ENCODE peak calls at places on chromosomes 3 and 15, in four cellular contexts. Q, M, Y and U are unnamed samples.

GRCh38 chr3:133930341-133930933 is 34.8 kb upstream of the RAB6B start:
- DNase-seq in Y (peak; percentile 91), Q (no peak), M (peak; percentile 47), U (no peak)

GRCh38 chr15:88115529-88116152 is 140.9 kb downstream of the NTRK3 start:
- DNase-seq in Y (no peak), M (no peak), Q (no peak), U (no peak)

GRCh38 chr3:55405436-55405835 is 81.7 kb downstream of the WNT5A start:
- DNase-seq in Q (no peak), Y (peak; percentile 35), M (no peak), U (no peak)

GRCh38 chr3:173825731-173826130 is 428.2 kb downstream of the NLGN1 start:
- DNase-seq in Q (no peak), M (no peak), Y (no peak), U (no peak)

GRCh38 chr3:23325466-23326065 is 122.4 kb downstream of the UBE2E2 start:
- DNase-seq in Q (no peak), Y (no peak), M (no peak), U (no peak)

GRCh38 chr15:36671017-36671416 is 91.6 kb downstream of the CDIN1 start:
- DNase-seq in Q (no peak), Y (no peak), M (no peak), U (no peak)

GRCh38 chr15:71804695-71805470 is 5.5 kb upstream of the NR2E3 start:
- DNase-seq in Q (no peak), M (no peak), Y (no peak), U (no peak)

GRCh38 chr3:126524429-126524988 is 554 bp downstream of the CHST13 start:
- DNase-seq in M (no peak), Y (no peak), Q (no peak), U (peak; percentile 42)

GRCh38 chr3:72567474-72567873 is 280.8 kb downstream of the SHQ1 start:
- DNase-seq in Q (no peak), M (no peak), Y (no peak), U (no peak)

GRCh38 chr3:170768334-170768801 is 101.6 kb downstream of the RPL22L1 start:
- DNase-seq in M (no peak), Y (no peak), Q (no peak), U (no peak)

GRCh38 chr3:16243706-16244490 is 20.8 kb downstream of the DPH3 start:
- DNase-seq in Q (peak; percentile 50), Y (peak; percentile 39), M (no peak), U (no peak)

GRCh38 chr3:116256843-116257485 is 188.3 kb downstream of the LSAMP start:
- DNase-seq in Q (no peak), M (no peak), Y (no peak), U (no peak)

GRCh38 chr3:169710619-169711018 is 47.1 kb upstream of the MECOM start:
- DNase-seq in M (no peak), Y (no peak), Q (no peak), U (no peak)

GRCh38 chr3:129933471-129933870 is 40.0 kb upstream of the TMCC1 start:
- DNase-seq in Y (no peak), M (no peak), Q (no peak), U (no peak)

GRCh38 chr3:129938140-129938930 is 36.2 kb upstream of the TRH start:
- DNase-seq in M (no peak), Q (no peak), Y (no peak), U (no peak)

GRCh38 chr3:129936757-129937156 is 37.8 kb upstream of the TRH start:
- DNase-seq in Q (peak; percentile 17), Y (peak; percentile 70), M (peak; percentile 42), U (no peak)

GRCh38 chr3:129937717-129938116 is 36.8 kb upstream of the TRH start:
- DNase-seq in M (no peak), Y (no peak), Q (no peak), U (no peak)

DNA sequence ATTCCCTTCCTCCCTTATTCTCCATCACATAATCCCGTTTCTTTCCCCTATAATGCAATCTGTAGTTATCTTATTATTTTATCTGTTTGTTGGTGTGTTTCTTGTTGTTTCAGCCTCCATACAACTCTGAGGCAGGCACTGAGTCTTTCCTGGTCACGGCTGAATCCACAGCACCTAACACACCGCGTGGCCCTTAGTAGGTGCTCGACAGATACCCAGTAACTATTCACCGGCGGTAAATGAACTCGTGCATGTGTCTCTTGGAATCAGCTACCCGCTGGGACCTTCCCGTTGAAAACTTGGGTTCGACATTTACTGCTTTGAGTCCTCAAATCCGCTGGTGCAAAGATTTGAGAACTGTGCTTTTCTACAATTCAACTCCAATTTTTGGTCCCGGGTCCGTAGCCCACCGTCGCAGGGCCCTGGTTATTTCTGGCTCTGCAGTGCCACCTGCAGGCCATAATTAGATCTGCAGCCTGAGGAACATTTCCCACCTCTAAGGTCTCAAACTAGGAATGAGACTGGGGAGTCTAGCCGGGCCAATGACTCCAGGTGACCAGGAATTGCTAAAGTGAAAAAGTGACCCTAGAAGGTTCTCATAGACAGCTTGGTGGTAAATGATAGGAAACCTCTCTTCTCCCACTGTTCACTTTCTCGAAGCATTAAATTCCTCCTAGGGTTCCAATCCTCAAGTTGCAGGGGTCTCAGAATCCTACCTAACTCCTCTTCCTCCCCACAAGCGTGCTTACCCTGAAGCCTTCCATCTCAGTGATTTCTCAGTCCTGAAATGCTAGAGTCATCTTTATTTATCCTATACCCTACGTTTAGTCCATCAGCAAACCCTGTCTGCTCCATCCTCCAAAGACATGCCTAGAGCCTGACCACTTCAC is 40.0 kb upstream of the TRH start:
- DNase-seq in Y (peak; percentile 43), Q (no peak), M (no peak), U (peak; percentile 67)
- TF ChIP-seq CTCF in Y (peak; percentile 83), Q (peak; percentile 89), M (peak; percentile 83), U (peak; percentile 88)

GRCh38 chr15:97849183-97849582 is 111.3 kb upstream of the ARRDC4 start:
- DNase-seq in Q (no peak), M (no peak), Y (no peak), U (no peak)
- TF ChIP-seq CTCF in Q (no peak), M (no peak), Y (no peak), U (no peak)

DNA sequence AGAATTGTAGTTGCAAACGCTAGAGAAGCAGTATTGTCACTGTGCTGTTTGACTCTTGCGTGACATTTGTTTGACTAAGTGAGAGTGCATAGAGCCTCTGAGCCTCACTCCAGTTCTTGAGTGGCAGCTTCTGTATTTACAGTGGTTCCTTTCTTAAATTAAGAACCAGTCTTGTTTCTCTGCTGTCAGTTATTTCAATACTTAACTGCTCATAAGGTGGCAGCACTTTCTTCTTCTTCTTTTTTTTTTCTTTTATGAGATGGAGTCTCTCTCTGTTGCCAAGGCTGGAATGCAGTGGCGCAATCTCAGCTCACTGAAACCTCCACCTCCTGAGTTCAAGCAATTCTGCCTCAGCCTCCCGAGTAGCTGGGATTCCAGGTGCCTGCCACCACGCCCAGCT is 372.1 kb downstream of the LPP start:
- DNase-seq in Q (no peak), M (no peak), Y (peak; percentile 55), U (no peak)
- TF ChIP-seq CTCF in Q (no peak), M (no peak), Y (peak; percentile 19), U (no peak)

GRCh38 chr3:37558580-37558979 is 303.1 kb upstream of the CTDSPL start:
- DNase-seq in M (no peak), Q (no peak), Y (no peak), U (no peak)

GRCh38 chr3:37559461-37559860 is 302.2 kb upstream of the CTDSPL start:
- DNase-seq in Q (no peak), Y (peak; percentile 29), M (no peak), U (no peak)

GRCh38 chr3:37556789-37557301 is 304.8 kb upstream of the CTDSPL start:
- DNase-seq in Q (no peak), Y (no peak), M (no peak), U (peak; percentile 81)

GRCh38 chr3:37554364-37554763 is 307.3 kb upstream of the CTDSPL start:
- DNase-seq in M (no peak), Y (no peak), Q (no peak), U (no peak)
- TF ChIP-seq CTCF in M (no peak), Y (no peak), Q (no peak), U (no peak)

GRCh38 chr15:33608714-33609113 is 297.9 kb downstream of the RYR3 start:
- DNase-seq in M (no peak), Y (no peak), Q (no peak), U (no peak)
- TF ChIP-seq CTCF in M (peak; percentile 18), Y (peak; percentile 8), Q (no peak), U (no peak)

GRCh38 chr3:30966896-30967295 is 72.4 kb upstream of the GADL1 start:
- DNase-seq in Y (no peak), M (no peak), Q (no peak), U (no peak)

GRCh38 chr3:30972449-30972848 is 78.0 kb upstream of the GADL1 start:
- DNase-seq in Y (no peak), Q (no peak), M (no peak), U (no peak)

GRCh38 chr3:30964612-30965011 is 70.2 kb upstream of the GADL1 start:
- DNase-seq in Q (no peak), Y (no peak), M (no peak), U (no peak)

DNA sequence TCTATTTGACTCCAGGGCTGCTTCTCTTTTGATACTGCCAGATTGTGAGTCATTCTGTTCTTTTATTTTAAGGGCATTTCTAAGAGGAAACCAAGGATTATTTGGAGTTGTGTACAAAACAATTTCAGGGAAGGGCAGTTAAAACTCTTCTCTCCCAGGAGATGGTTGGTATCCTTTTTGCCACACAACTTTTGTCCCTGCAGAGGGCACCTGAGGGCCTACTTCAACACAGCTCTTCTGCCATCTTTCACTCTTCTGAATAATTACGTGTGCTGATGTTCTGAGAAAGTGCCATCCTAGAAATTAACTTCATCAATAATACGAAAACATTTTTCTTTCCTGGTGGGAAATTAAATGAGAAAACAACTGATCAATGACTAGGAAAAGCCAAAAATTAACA is 75.7 kb upstream of the GADL1 start:
- DNase-seq in M (no peak), Q (no peak), Y (peak; percentile 30), U (no peak)
- TF ChIP-seq CTCF in M (peak; percentile 34), Q (no peak), Y (peak; percentile 28), U (no peak)

GRCh38 chr3:58250093-58250707 is 12.6 kb downstream of the ABHD6 start:
- DNase-seq in Y (peak; percentile 50), M (no peak), Q (no peak), U (no peak)
- TF ChIP-seq CTCF in Y (no peak), M (no peak), Q (no peak), U (no peak)

DNA sequence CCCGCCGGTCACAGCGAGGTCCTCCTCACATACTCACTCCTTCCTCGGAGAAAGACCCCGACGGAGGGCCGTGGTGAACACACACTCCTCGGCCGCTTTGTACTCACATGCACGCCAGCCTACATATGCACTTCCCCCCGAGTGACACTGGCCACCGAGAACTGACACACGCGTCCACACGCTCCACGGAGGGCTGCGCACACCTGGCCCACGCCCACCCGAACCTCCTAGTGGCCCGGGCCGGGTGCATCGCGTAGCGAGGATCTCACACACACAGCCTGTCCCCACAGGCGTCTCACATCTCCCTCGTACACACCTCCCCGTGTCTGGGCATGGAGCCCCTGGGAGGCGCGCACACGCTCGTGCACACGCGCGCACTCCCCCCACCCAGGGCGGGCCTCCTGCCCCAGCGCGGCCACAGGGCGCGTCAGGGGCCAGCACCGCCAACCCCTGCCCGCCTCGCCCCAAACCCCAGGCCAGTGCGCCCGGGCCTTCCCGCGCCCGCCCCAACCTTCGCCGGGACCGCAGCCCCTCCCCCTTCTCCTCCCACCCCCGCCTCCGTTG is 392 bp upstream of the C3orf70 start:
- DNase-seq in M (no peak), Y (no peak), Q (no peak), U (no peak)
- TF ChIP-seq CTCF in M (no peak), Y (no peak), Q (no peak), U (no peak)